ENCODE peak calls at places on chromosomes 7 and 10, in four cellular contexts. T, C, B and O are unnamed samples.

GRCh38 chr10:79188154-79188763 is 119.5 kb downstream of the ZMIZ1 start:
- DNase-seq in T (no peak), C (no peak), B (no peak), O (peak)

GRCh38 chr10:57897611-57898010 is 370.1 kb downstream of the IPMK start:
- DNase-seq in C (no peak), T (no peak), B (no peak), O (no peak)

GRCh38 chr10:71621783-71622526 is 97.6 kb downstream of the C10orf105 start:
- DNase-seq in B (no peak), C (no peak), T (peak), O (no peak)

GRCh38 chr7:39560997-39561396 is 5.2 kb upstream of the YAE1 start:
- DNase-seq in C (no peak), T (peak), B (no peak), O (no peak)

GRCh38 chr10:19930936-19931859 is 115.0 kb downstream of the PLXDC2 start:
- DNase-seq in T (peak), C (no peak), B (no peak), O (peak)

GRCh38 chr7:82566752-82567151 is 123.2 kb upstream of the CACNA2D1 start:
- DNase-seq in C (no peak), B (no peak), T (no peak), O (no peak)

GRCh38 chr7:86768967-86769760 is 125.5 kb downstream of the GRM3 start:
- DNase-seq in C (no peak), B (no peak), T (no peak), O (no peak)

GRCh38 chr7:2905027-2905426 is 60.9 kb upstream of the GNA12 start:
- DNase-seq in C (no peak), T (no peak), B (no peak), O (no peak)

GRCh38 chr10:73076361-73077183 is 20.1 kb downstream of the P4HA1 start:
- DNase-seq in B (no peak), C (no peak), T (peak), O (peak)

DNA sequence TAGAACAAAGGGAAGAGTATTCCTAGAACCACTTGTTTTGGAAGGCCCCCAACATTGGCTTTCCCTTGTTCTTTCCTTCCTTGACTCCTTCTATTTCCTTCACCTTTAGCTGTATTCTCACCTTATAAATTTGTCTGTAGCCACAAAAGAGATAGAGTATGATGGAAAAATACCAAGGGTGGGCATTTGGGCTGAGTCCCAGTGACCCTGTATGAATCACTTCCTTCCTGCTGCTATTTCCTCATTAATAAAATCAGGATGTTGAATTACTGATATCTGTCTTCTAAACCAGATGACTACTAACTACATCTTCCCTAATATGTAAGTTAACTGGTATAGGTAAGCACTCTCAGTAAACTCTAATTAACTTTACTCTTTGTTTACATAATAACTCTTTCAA is 55.1 kb downstream of the IFIT5 start:
- DNase-seq in B (no peak), T (no peak), C (no peak), O (no peak)
- TF ChIP-seq POLR2AphosphoS5 in B (no peak), T (no peak), C (no peak), O (no peak)

GRCh38 chr7:36062159-36062815 is 90.8 kb upstream of the EEPD1 start:
- DNase-seq in T (no peak), C (no peak), B (no peak), O (no peak)
- TF ChIP-seq POLR2AphosphoS5 in T (no peak), C (no peak), B (no peak), O (no peak)

GRCh38 chr10:3239920-3240909 is 67.6 kb upstream of the PITRM1 start:
- DNase-seq in B (no peak), T (no peak), C (no peak), O (no peak)
- TF ChIP-seq POLR2AphosphoS5 in B (no peak), T (no peak), C (no peak), O (no peak)

DNA sequence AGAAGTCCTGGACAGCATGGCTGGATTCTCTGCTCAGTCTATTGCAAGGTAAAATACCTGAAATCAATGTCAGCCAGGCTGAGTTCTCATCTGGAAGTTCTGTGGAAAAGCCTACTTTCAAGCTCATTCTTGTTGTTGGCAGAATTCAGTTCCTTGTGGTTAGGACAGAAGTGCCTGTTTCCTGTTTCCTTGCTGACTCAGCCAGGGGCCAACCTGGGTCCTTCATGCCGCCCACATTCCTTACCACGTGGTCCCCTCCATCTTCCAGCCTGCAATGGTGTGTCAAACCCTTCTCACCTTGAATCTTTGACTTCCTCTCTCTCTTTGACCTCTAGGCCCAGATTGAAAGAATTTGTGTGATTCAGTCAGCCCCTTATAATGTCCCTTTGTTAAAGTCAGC is 197.1 kb upstream of the STK17A start:
- DNase-seq in C (no peak), T (no peak), B (no peak), O (no peak)
- TF ChIP-seq POLR2AphosphoS5 in C (no peak), T (no peak), B (no peak), O (no peak)

GRCh38 chr7:20395494-20395893 is 64.8 kb downstream of the ITGB8 start:
- DNase-seq in T (no peak), C (no peak), B (no peak), O (no peak)
- TF ChIP-seq POLR2AphosphoS5 in T (no peak), C (no peak), B (no peak), O (no peak)

DNA sequence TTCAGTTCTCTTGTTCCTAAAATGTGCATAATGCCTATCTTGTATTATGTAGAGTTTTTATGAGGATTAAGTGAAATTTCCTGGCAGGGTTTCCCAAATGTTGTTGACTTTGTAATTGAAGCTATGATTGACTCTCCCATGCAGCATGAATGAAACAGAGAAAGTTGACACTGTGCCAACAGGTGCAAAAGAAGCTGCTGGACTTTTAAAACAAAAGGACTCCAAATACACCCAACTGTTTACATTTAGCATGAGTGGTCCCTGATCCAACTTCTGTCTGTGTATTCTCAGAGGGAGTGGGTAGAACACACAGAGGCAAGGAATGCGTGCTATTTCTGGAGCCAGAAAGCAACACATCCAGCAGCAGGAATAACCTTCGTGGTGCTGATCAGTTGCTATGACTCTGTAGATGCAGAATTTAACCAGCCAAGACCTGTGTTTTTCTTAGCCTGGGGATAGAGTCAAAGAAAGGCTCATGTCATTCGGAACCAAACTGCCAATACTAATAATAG is 14.4 kb upstream of the RBM20 start:
- DNase-seq in C (no peak), T (no peak), B (no peak), O (no peak)
- TF ChIP-seq POLR2AphosphoS5 in C (no peak), T (no peak), B (no peak), O (no peak)

GRCh38 chr7:149348758-149349369 is 86.9 kb downstream of the ZNF783 start:
- DNase-seq in T (no peak), B (no peak), C (no peak), O (no peak)

GRCh38 chr7:149355390-149356048 is 93.5 kb downstream of the ZNF783 start:
- DNase-seq in C (peak), B (no peak), T (peak), O (no peak)

GRCh38 chr7:149354119-149354518 is 92.1 kb downstream of the ZNF783 start:
- DNase-seq in B (no peak), C (no peak), T (no peak), O (no peak)
- TF ChIP-seq POLR2AphosphoS5 in B (no peak), C (no peak), T (no peak), O (no peak)

GRCh38 chr7:20268832-20269231 is 51.6 kb upstream of the MACC1 start:
- DNase-seq in B (no peak), C (no peak), T (no peak), O (no peak)

GRCh38 chr7:20267482-20267881 is 50.3 kb upstream of the MACC1 start:
- DNase-seq in T (peak), B (no peak), C (peak), O (no peak)

GRCh38 chr7:20269726-20270125 is 52.5 kb upstream of the MACC1 start:
- DNase-seq in B (no peak), C (no peak), T (no peak), O (no peak)

GRCh38 chr7:20260219-20260618 is 43.0 kb upstream of the MACC1 start:
- DNase-seq in C (no peak), B (no peak), T (no peak), O (no peak)

DNA sequence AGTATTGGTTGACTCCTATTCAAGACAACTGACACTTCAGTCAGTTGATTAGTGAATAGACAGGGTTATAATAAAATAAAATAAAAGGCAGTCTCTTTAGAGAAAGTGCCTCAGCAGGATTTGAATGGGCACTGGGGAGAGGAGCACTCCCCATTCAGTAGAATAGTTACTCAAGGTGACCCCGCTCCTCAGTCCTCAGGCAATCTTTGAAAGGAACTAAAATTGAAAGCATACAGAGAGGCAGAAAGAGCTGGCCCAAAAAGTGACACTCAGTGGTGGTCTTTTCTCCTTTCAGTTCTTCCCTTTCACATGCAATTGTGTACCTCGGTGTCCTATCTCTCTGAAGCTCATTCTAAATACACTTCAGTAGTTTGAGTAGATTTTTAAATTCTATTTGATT is 47.4 kb upstream of the MACC1 start:
- DNase-seq in B (no peak), T (no peak), C (no peak), O (no peak)
- TF ChIP-seq POLR2AphosphoS5 in B (no peak), T (no peak), C (no peak), O (no peak)

GRCh38 chr7:50685445-50686070 is 97.1 kb downstream of the GRB10 start:
- DNase-seq in T (peak), B (no peak), C (no peak), O (no peak)

GRCh38 chr7:50687096-50687495 is 95.6 kb downstream of the GRB10 start:
- DNase-seq in B (no peak), T (no peak), C (no peak), O (no peak)

GRCh38 chr7:50684702-50685074 is 98.0 kb downstream of the GRB10 start:
- DNase-seq in T (no peak), C (no peak), B (no peak), O (no peak)

GRCh38 chr7:50690541-50691011 is 92.1 kb downstream of the GRB10 start:
- DNase-seq in T (no peak), B (no peak), C (no peak), O (no peak)

GRCh38 chr7:50687575-50688261 is 95.0 kb downstream of the GRB10 start:
- DNase-seq in C (no peak), T (no peak), B (no peak), O (no peak)
- TF ChIP-seq POLR2AphosphoS5 in C (no peak), T (no peak), B (no peak), O (no peak)